ENCODE peak calls at places on chromosomes 16 and 17, in six cellular contexts. O, L, N, Z, Y and P are unnamed samples.

GRCh38 chr16:6835516-6835915 is 497.1 kb upstream of the RBFOX1 start:
- DNase-seq in Z (no peak), N (no peak), L (peak), O (no peak), Y (no peak), P (no peak)

GRCh38 chr17:44217738-44218343 is 1.6 kb downstream of the UBTF start:
- DNase-seq in L (no peak), Z (no peak), N (no peak), Y (no peak), O (no peak), P (no peak)

GRCh38 chr17:77144227-77144626 is 3.5 kb downstream of the SEC14L1 start:
- DNase-seq in N (no peak), Z (no peak), O (peak), Y (no peak), L (no peak), P (no peak)

GRCh38 chr17:35361027-35361426 is 12.4 kb downstream of the SLFN11 start:
- DNase-seq in O (no peak), L (no peak), N (no peak), Z (no peak), Y (no peak), P (no peak)

GRCh38 chr17:73323622-73324455 is 12.0 kb upstream of the CDC42EP4 start:
- DNase-seq in Y (no peak), N (no peak), O (no peak), L (no peak), Z (no peak), P (no peak)

GRCh38 chr16:3129137-3130131 is 5.4 kb upstream of the ZNF213 start:
- DNase-seq in Z (peak), N (peak), Y (peak), O (peak), L (peak), P (peak)

GRCh38 chr17:14776791-14777190 is 475.9 kb downstream of the HS3ST3B1 start:
- DNase-seq in Z (no peak), N (no peak), Y (no peak), L (no peak), O (no peak), P (no peak)

GRCh38 chr16:21179126-21179982 is 20.9 kb downstream of the LDAF1 start:
- DNase-seq in Y (no peak), O (no peak), N (no peak), Z (no peak), L (no peak), P (no peak)

GRCh38 chr17:27457731-27458523 is 1.7 kb downstream of the KSR1 start:
- DNase-seq in Z (peak), Y (no peak), O (no peak), N (peak), L (no peak), P (no peak)

GRCh38 chr16:89423709-89424260 is 66.6 kb downstream of the ANKRD11 start:
- DNase-seq in N (no peak), Y (no peak), L (no peak), O (no peak), Z (no peak), P (no peak)

GRCh38 chr17:33142703-33143299 is 150.3 kb downstream of the ASIC2 start:
- DNase-seq in L (peak), Y (no peak), O (no peak), Z (no peak), N (peak), P (no peak)

GRCh38 chr17:77838748-77839147 is 119.8 kb upstream of the TNRC6C start:
- DNase-seq in Y (no peak), L (no peak), Z (no peak), O (no peak), N (no peak), P (no peak)

GRCh38 chr16:86520317-86521210 is 10.2 kb downstream of the FOXF1 start:
- DNase-seq in Z (no peak), L (no peak), O (no peak), Y (no peak), N (peak), P (no peak)

GRCh38 chr16:28845173-28846079 is 722 bp downstream of the TUFM start:
- DNase-seq in Z (peak), Y (no peak), O (no peak), N (peak), L (no peak), P (peak)

GRCh38 chr17:36812762-36813161 is 124.5 kb upstream of the LHX1 start:
- DNase-seq in L (no peak), O (no peak), N (no peak), Z (no peak), Y (no peak), P (no peak)

GRCh38 chr16:51881731-51882130 is 665.2 kb downstream of the TOX3 start:
- DNase-seq in N (no peak), Z (no peak), Y (no peak), L (no peak), O (no peak), P (no peak)